ENCODE peak calls at places on chromosomes 4 and X, in four cellular contexts. L is K562, H is HL-60, U is GM12878. Z is an unnamed sample.

GRCh38 chr4:116925900-116926457 is 159.4 kb downstream of the TRAM1L1 start:
- DNase-seq in L (no peak), H (no peak), U (no peak), Z (no peak)

GRCh38 chr4:10965196-10965595 is 280.6 kb upstream of the CLNK start:
- DNase-seq in L (no peak), H (no peak), U (no peak), Z (no peak)

GRCh38 chr4:185772391-185773093 is 39.5 kb downstream of the SORBS2 start:
- DNase-seq in L (no peak), H (no peak), U (peak; percentile 9), Z (no peak)

GRCh38 chr4:140240237-140240636 is 86.3 kb upstream of the MAML3 start:
- DNase-seq in L (no peak), H (no peak), U (no peak), Z (no peak)

GRCh38 chr4:97987019-97987648 is 156.1 kb downstream of the STPG2 start:
- DNase-seq in L (no peak), H (no peak), U (no peak), Z (no peak)

GRCh38 chr4:139175647-139176298 is 1.2 kb downstream of the ELF2 start:
- DNase-seq in L (no peak), H (no peak), U (no peak), Z (no peak)

GRCh38 chr4:25439913-25440477 is 62.9 kb downstream of the ANAPC4 start:
- DNase-seq in L (peak; percentile 79), H (peak; percentile 64), U (peak; percentile 11), Z (peak; percentile 52)

GRCh38 chr4:25925486-25926201 is 11.6 kb downstream of the SMIM20 start:
- DNase-seq in L (peak; percentile 25), H (peak; percentile 17), U (no peak), Z (no peak)

GRCh38 chr4:16809064-16809463 is 89.4 kb downstream of the LDB2 start:
- DNase-seq in L (no peak), H (no peak), U (no peak), Z (no peak)

GRCh38 chrX:42739771-42740170 is 38.2 kb downstream of the PPP1R2C start:
- DNase-seq in L (no peak), H (no peak), U (no peak), Z (no peak)

DNA sequence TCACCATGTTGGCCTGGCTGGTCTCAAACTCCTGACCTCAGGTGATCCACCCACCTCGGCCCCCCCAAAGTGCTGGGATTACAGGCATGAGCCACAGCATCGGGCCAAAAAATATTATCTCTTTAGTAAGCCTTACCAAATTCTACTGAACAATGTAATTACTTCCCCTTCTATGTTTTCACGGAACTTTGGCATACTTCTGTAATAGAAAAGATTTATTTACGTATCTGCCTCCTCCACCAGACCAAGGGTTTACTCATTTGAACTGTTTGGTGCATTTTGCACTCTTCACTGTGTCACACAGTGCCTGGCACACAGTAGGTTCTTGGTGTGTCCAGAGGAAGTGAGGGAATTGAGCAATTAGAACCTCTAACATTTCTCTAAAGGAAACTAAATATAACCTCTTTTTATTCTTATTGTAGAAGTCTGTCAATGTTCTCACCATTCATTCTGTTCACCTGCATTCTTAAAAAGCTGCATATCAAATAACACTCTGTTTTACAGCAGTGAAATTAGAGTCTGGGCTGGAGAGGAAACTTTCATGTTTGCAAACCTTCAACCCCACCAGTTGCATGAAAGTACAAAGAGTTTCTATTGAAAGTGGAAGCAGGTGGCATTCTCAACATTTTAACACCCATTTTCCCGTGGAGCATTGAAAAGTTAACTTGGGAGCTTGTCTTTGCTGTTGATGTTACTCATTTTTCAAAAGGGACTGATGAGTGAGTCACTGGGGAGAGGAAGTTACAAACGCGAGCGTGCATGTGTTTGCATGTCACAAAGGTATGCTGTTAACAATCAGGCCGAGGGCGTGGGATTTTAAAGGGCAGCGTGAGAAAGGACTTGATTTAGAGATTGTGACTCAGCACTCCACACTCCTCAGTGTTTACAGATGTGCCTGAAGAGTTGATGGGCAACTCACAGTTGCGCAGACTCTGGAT is 314.1 kb downstream of the STK32B start:
- DNase-seq in L (no peak), H (no peak), U (peak; percentile 7), Z (no peak)
- TF ChIP-seq POLR2AphosphoS5 in L (no peak), H (no peak), U (no peak), Z (no peak)

GRCh38 chr4:5866841-5867782 is 25.8 kb downstream of the CRMP1 start:
- DNase-seq in L (no peak), H (no peak), U (no peak), Z (no peak)
- TF ChIP-seq SPI1 in L (no peak), H (no peak), U (no peak), Z (no peak)

GRCh38 chrX:74293343-74293946 is 10.5 kb upstream of the ZCCHC13 start:
- DNase-seq in L (peak; percentile 83), H (peak; percentile 51), U (no peak), Z (peak; percentile 22)
- TF ChIP-seq POLR2AphosphoS5 in L (no peak), H (no peak), U (no peak), Z (no peak)

DNA sequence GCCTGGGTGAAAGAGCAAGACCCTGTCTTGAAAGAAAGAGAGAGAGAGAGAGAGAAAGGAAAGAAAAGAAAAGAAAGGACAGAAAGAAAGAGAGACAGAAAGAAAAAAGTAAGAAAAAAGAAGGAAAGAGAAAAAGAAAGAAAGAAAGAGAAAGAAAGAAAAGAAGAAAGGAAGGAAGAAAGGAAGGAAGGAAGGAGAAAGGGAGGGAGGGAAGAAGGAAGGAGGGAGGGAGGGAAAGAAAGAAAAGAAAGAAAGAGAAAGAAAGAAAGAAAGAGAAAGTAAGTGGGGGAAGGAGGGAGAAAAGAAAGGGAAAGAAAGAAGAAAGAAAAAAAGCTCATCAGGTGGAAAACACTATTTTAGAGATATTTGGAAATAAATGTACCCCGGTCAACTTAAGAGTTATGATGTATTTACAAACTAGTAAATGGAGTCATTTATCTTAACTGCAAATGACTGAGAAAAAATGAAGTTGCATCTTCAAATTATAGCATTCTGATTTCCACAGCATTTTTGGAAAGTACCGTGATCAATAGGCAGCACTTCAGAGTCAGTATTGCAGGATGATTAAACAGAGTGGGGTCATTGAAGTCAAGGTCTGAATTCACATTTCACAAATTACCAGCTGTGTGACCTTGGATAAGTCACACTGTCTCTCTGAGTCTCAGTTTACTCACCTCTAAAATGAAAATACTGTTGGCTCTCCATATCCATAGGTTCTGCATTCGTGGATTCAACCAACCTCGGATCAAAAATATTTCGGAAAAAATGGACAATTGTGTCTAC is 64.1 kb upstream of the SMAD1 start:
- DNase-seq in L (no peak), H (no peak), U (no peak), Z (no peak)
- TF ChIP-seq SPI1 in L (no peak), H (no peak), U (no peak), Z (no peak)

GRCh38 chr4:85475631-85476233 is 782 bp downstream of the ARHGAP24 start:
- DNase-seq in L (no peak), H (peak; percentile 11), U (no peak), Z (no peak)
- TF ChIP-seq POLR2AphosphoS5 in L (no peak), H (no peak), U (no peak), Z (no peak)

GRCh38 chr4:149238097-149238496 is 577.5 kb downstream of the IQCM start:
- DNase-seq in L (no peak), H (no peak), U (no peak), Z (no peak)
- TF ChIP-seq SPI1 in L (no peak), H (no peak), U (no peak), Z (no peak)